ENCODE peak calls at places on chromosomes 7 and 10, in four cellular contexts. Z is colonic mucosa, S is ovary, R is body of pancreas. W is an unnamed sample. For H3K9me3, H3K4me1 and H3K36me3, the result is how much of the 10 kb centered on the place peaks cover.

GRCh38 chr10:63209703-63210102 is 76.6 kb downstream of the NRBF2 start:
- DNase-seq in Z (no peak), S (no peak), R (no peak), W (no peak)

GRCh38 chr10:29319205-29319781 is 30.4 kb downstream of the LYZL1 start:
- DNase-seq in Z (no peak), S (no peak), R (no peak), W (no peak)

GRCh38 chr10:34764347-34764991 is 50.6 kb downstream of the PARD3 start:
- DNase-seq in Z (no peak), S (no peak), R (peak), W (no peak)

GRCh38 chr7:50400114-50400513 is 50.0 kb downstream of the FIGNL1 start:
- DNase-seq in Z (no peak), S (no peak), R (no peak), W (no peak)

GRCh38 chr10:60387531-60387930 is 2.1 kb downstream of the ANK3 start:
- DNase-seq in Z (no peak), S (no peak), R (no peak), W (peak)

GRCh38 chr10:112532053-112532658 is 85.1 kb downstream of the VTI1A start:
- DNase-seq in Z (no peak), S (no peak), R (no peak), W (no peak)

GRCh38 chr7:73519867-73520672 is 2.0 kb downstream of the BAZ1B start:
- DNase-seq in Z (peak), S (no peak), R (no peak), W (no peak)

GRCh38 chr7:77580762-77581350 is 43.8 kb downstream of the PTPN12 start:
- DNase-seq in Z (no peak), S (no peak), R (no peak), W (no peak)

GRCh38 chr7:26159243-26159642 is 7.2 kb downstream of the NFE2L3 start:
- DNase-seq in Z (no peak), S (no peak), R (no peak), W (no peak)

GRCh38 chr10:24886281-24886680 is 66.1 kb downstream of the PRTFDC1 start:
- DNase-seq in Z (no peak), S (no peak), R (no peak), W (no peak)

GRCh38 chr7:116582164-116582732 is 57.4 kb downstream of the CAV1 start:
- DNase-seq in Z (no peak), S (no peak), R (no peak), W (no peak)

GRCh38 chr7:48402721-48403120 is 231.5 kb downstream of the ABCA13 start:
- DNase-seq in Z (no peak), S (no peak), R (no peak), W (no peak)

GRCh38 chr10:70255329-70256299 is 22.4 kb upstream of the PPA1 start:
- DNase-seq in Z (peak), S (no peak), R (peak), W (peak)

GRCh38 chr10:95537543-95537930 is 23.6 kb downstream of the SORBS1 start:
- DNase-seq in Z (no peak), S (no peak), R (no peak), W (no peak)

GRCh38 chr10:49751216-49751615 is 10.9 kb downstream of the OGDHL start:
- DNase-seq in Z (no peak), S (no peak), R (no peak), W (no peak)

GRCh38 chr10:96906864-96907263 is 74.8 kb downstream of the LCOR start:
- DNase-seq in Z (no peak), S (no peak), R (no peak), W (no peak)

GRCh38 chr7:26612742-26613141 is 251.6 kb downstream of the SKAP2 start:
- DNase-seq in Z (no peak), S (no peak), R (no peak), W (no peak)

GRCh38 chr7:12066561-12066960 is 144.5 kb upstream of the TMEM106B start:
- DNase-seq in Z (no peak), S (no peak), R (no peak), W (no peak)

GRCh38 chr7:29127527-29127926 is 18.8 kb downstream of the CPVL start:
- DNase-seq in Z (no peak), S (no peak), R (no peak), W (no peak)

GRCh38 chr7:2154831-2155230 is 77.9 kb downstream of the MAD1L1 start:
- DNase-seq in Z (no peak), S (no peak), R (no peak), W (no peak)

GRCh38 chr10:78502208-78502943 is 468.7 kb downstream of the RPS24 start:
- DNase-seq in Z (no peak), S (no peak), R (no peak), W (no peak)

GRCh38 chr7:80386686-80387085 is 125.2 kb downstream of the GNAT3 start:
- DNase-seq in Z (no peak), S (no peak), R (no peak), W (no peak)

GRCh38 chr10:71621783-71622526 is 97.6 kb downstream of the C10orf105 start:
- DNase-seq in Z (no peak), S (peak), R (peak), W (no peak)

GRCh38 chr10:98077223-98077622 is 46.8 kb upstream of the CRTAC1 start:
- DNase-seq in Z (no peak), S (no peak), R (no peak), W (peak)

GRCh38 chr7:19404912-19405329 is 259.7 kb upstream of the FERD3L start:
- DNase-seq in Z (no peak), S (no peak), R (no peak), W (no peak)

GRCh38 chr7:30186725-30187124 is 51.9 kb downstream of the MTURN start:
- DNase-seq in Z (no peak), S (no peak), R (no peak), W (no peak)
- H3K9me3 ChIP-seq in Z (under half), S (under half), R (under half), W (under half)

DNA sequence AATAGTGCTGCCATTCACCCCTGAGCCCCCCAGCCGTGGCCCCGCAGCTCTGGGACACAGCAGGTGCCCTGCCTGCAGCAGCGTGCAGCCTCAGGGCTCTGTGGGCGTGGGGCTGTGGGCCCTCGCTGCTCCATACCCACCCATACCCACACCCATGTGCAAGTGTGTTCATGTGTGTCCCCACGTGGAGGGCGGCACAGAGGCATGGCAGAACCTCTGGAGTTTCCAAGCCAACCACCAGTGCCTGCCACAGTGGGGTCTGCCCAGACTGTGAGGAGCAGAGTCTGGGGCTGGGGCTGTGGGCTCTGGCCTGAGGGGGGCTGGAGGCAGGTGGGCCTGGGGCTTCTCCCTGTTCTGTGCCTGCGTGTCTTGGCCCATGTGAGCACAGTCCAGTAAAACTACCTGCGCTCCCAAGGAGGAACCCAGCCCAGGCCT is 2.4 kb downstream of the PRAP1 start:
- DNase-seq in Z (no peak), S (no peak), R (no peak), W (no peak)
- H3K4me1 ChIP-seq in Z (under half), S (under half), R (under half), W (under half)

GRCh38 chr7:151896486-151896885 is 19.6 kb upstream of the PRKAG2 start:
- DNase-seq in Z (no peak), S (no peak), R (no peak), W (no peak)
- H3K36me3 ChIP-seq in Z (under half), S (under half), R (under half), W (under half)

GRCh38 chr7:157601530-157601929 is 264.7 kb downstream of the DNAJB6 start:
- DNase-seq in Z (no peak), S (no peak), R (no peak), W (no peak)
- H3K9me3 ChIP-seq in Z (under half), S (under half), R (under half), W (under half)

DNA sequence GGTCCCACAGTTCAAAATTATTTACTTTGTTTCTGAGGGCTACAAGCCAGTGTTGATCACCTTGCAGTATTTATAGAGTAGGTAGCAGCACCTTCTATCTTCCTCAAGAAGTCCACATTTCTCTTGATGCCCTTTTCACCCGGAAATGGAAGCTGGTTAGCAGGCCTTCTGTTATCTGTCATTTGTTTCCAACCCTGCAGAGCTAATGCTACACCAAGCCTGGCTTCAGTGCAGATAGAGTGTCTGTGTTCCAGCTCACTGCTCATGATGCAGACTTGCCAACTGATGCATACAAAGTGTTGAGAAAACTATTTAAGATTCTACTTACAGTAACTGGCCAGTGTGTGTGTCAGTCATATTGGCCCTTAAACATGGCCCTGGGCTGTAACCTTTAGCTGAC is 301.0 kb downstream of the LHFPL3 start:
- DNase-seq in Z (no peak), S (no peak), R (no peak), W (no peak)
- H3K4me1 ChIP-seq in Z (under half), S (under half), R (under half), W (under half)